ENCODE peak calls at places on chromosomes 16 and 17, in four cellular contexts. One of them, this sample, is unnamed.

GRCh38 chr16:89499767-89500166 is 8.4 kb upstream of the SPG7 start:
- DNase-seq in A549: no peak
- DNase-seq in right lobe of liver: no peak
- DNase-seq in ovary: no peak
- DNase-seq in this sample: no peak

GRCh38 chr17:59331929-59332889 is 754 bp downstream of the YPEL2 start:
- DNase-seq in right lobe of liver: peak; percentile 88
- DNase-seq in A549: no peak
- DNase-seq in ovary: peak; percentile 29
- DNase-seq in this sample: no peak

GRCh38 chr17:81509687-81510523 is 2.7 kb downstream of the ACTG1 start:
- DNase-seq in right lobe of liver: no peak
- DNase-seq in ovary: no peak
- DNase-seq in A549: peak; percentile 53
- DNase-seq in this sample: peak; percentile 32

GRCh38 chr17:83146347-83146746 is 66.9 kb downstream of the METRNL start:
- DNase-seq in right lobe of liver: no peak
- DNase-seq in A549: no peak
- DNase-seq in ovary: no peak
- DNase-seq in this sample: no peak

GRCh38 chr17:2055494-2056220 is 754 bp downstream of the HIC1 start:
- DNase-seq in A549: no peak
- DNase-seq in ovary: peak; percentile 67
- DNase-seq in right lobe of liver: no peak
- DNase-seq in this sample: no peak

GRCh38 chr17:33981713-33982601 is 273.1 kb upstream of the CCL2 start:
- DNase-seq in right lobe of liver: no peak
- DNase-seq in ovary: no peak
- DNase-seq in A549: no peak
- DNase-seq in this sample: no peak

GRCh38 chr16:46714797-46715591 is 25.5 kb downstream of the ORC6 start:
- DNase-seq in A549: no peak
- DNase-seq in ovary: no peak
- DNase-seq in right lobe of liver: no peak
- DNase-seq in this sample: no peak

GRCh38 chr17:81859906-81860755 is at the start of gene P4HB:
- DNase-seq in ovary: no peak
- DNase-seq in right lobe of liver: no peak
- DNase-seq in A549: no peak
- DNase-seq in this sample: peak; percentile 71

GRCh38 chr16:57477531-57478202 is 8.6 kb downstream of the DOK4 start:
- DNase-seq in A549: no peak
- DNase-seq in ovary: no peak
- DNase-seq in right lobe of liver: no peak
- DNase-seq in this sample: no peak

GRCh38 chr17:74892974-74893911 is at the start of gene FADS6:
- DNase-seq in right lobe of liver: peak; percentile 75
- DNase-seq in A549: no peak
- DNase-seq in ovary: no peak
- DNase-seq in this sample: no peak

GRCh38 chr17:76232342-76232741 is 8.0 kb downstream of the RNF157 start:
- DNase-seq in right lobe of liver: no peak
- DNase-seq in ovary: no peak
- DNase-seq in A549: no peak
- DNase-seq in this sample: no peak

GRCh38 chr17:27466748-27467375 is 10.6 kb downstream of the KSR1 start:
- DNase-seq in A549: no peak
- DNase-seq in right lobe of liver: no peak
- DNase-seq in ovary: no peak
- DNase-seq in this sample: peak; percentile 33

GRCh38 chr17:48852251-48852650 is 21.4 kb downstream of the CALCOCO2 start:
- DNase-seq in A549: no peak
- DNase-seq in ovary: no peak
- DNase-seq in right lobe of liver: no peak
- DNase-seq in this sample: no peak

DNA sequence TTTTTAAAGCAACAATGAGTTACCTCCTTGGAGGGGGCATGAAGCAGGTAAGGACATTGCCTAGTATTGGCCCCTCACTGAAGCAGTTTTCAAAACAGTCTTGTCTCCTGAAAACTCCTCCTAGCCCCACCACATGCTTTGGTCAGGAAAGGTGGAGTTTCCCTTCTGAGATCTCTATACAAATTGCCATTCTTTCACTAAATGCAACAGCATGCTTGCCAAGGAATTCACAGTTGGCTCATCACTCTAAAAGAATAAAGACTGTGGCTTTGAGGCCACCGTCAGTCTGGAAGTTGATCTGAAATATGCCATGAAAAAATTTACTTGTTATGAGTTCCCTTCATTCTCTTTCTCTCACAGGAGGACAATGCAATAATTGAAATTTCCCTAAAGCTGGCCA is 4.2 kb downstream of the TTC19 start:
- DNase-seq in right lobe of liver: no peak
- DNase-seq in A549: no peak
- DNase-seq in ovary: no peak
- DNase-seq in this sample: no peak
- TF ChIP-seq POLR2A in right lobe of liver: no peak
- TF ChIP-seq POLR2A in A549: no peak
- TF ChIP-seq POLR2A in ovary: no peak
- TF ChIP-seq POLR2A in this sample: no peak

GRCh38 chr17:45715787-45716186 is 68.3 kb upstream of the CRHR1 start:
- DNase-seq in right lobe of liver: no peak
- DNase-seq in ovary: no peak
- DNase-seq in A549: no peak
- DNase-seq in this sample: no peak
- TF ChIP-seq POLR2A in right lobe of liver: no peak
- TF ChIP-seq POLR2A in ovary: no peak
- TF ChIP-seq POLR2A in A549: no peak
- TF ChIP-seq POLR2A in this sample: no peak

DNA sequence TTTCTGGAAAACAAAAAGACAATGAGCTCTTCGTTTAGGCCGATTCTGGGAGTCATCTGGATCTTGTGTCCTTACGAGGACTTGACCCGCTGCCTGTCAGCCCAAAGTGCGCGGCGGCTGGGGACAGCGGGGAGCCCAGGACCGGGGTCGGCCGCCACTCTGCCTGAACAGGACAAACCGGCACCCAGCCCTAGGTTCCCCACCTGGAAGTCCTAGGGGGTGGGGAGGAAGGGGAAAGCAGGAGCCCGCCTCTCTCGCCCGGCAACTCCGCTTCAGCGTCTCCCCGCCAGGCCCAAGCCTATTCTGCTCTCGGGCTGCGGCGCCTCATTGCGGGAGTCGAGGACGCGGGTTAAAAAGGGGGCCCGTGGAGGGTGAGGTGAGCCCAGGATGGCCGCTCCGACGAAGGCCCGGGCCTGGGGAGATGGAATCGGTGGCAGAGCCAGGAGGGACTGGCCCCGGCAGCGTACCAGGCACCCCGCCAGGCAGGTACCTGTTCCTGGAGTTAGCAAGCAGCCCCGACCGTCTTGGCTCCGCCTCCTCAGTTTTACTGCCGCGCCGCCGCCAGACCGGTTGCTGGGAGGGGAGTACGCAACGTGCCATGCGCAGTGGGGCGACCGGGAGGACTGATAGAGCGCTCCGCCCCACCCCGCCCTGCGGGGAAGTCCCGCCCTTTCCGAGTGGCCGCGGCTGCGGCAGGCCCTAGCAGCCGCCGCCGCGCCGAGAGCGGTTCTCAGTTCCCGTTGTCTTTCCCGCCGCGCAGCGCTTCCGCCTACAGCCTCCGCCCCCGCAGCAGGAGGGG is at the start of gene STRADA:
- DNase-seq in right lobe of liver: peak; percentile 100
- DNase-seq in ovary: peak; percentile 97
- DNase-seq in A549: peak; percentile 99
- DNase-seq in this sample: peak; percentile 98
- TF ChIP-seq POLR2A in right lobe of liver: peak; percentile 89
- TF ChIP-seq POLR2A in ovary: peak; percentile 74
- TF ChIP-seq POLR2A in A549: peak; percentile 79
- TF ChIP-seq POLR2A in this sample: peak; percentile 92

GRCh38 chr17:63701477-63702222 is 1.7 kb upstream of the LIMD2 start:
- DNase-seq in ovary: no peak
- DNase-seq in A549: no peak
- DNase-seq in right lobe of liver: peak; percentile 65
- DNase-seq in this sample: peak; percentile 15

GRCh38 chr17:63700528-63701441 is 860 bp upstream of the LIMD2 start:
- DNase-seq in ovary: peak; percentile 52
- DNase-seq in A549: no peak
- DNase-seq in right lobe of liver: peak; percentile 73
- DNase-seq in this sample: peak; percentile 48

GRCh38 chr17:63698381-63698885 is 1.5 kb downstream of the LIMD2 start:
- DNase-seq in ovary: no peak
- DNase-seq in A549: no peak
- DNase-seq in right lobe of liver: peak; percentile 65
- DNase-seq in this sample: no peak

GRCh38 chr17:63698886-63699637 is 863 bp downstream of the LIMD2 start:
- DNase-seq in right lobe of liver: peak; percentile 85
- DNase-seq in ovary: peak; percentile 53
- DNase-seq in A549: no peak
- DNase-seq in this sample: peak; percentile 35

GRCh38 chr17:63699638-63700527 is at the start of gene LIMD2:
- DNase-seq in right lobe of liver: peak; percentile 75
- DNase-seq in ovary: peak; percentile 49
- DNase-seq in A549: peak; percentile 26
- DNase-seq in this sample: peak; percentile 68
- TF ChIP-seq POLR2A in right lobe of liver: no peak
- TF ChIP-seq POLR2A in ovary: no peak
- TF ChIP-seq POLR2A in A549: peak; percentile 44
- TF ChIP-seq POLR2A in this sample: no peak

GRCh38 chr17:18314731-18315497 is at the start of the genes SMCR8 and TOP3A:
- DNase-seq in A549: peak; percentile 99
- DNase-seq in ovary: peak; percentile 98
- DNase-seq in right lobe of liver: peak; percentile 99
- DNase-seq in this sample: peak; percentile 99
- TF ChIP-seq POLR2A in A549: peak; percentile 90
- TF ChIP-seq POLR2A in ovary: no peak
- TF ChIP-seq POLR2A in right lobe of liver: peak; percentile 34
- TF ChIP-seq POLR2A in this sample: peak; percentile 69

GRCh38 chr17:18250259-18250658 is 8.3 kb downstream of the FLII start:
- DNase-seq in ovary: no peak
- DNase-seq in right lobe of liver: no peak
- DNase-seq in A549: no peak
- DNase-seq in this sample: no peak

GRCh38 chr17:18251204-18251603 is 7.3 kb downstream of the FLII start:
- DNase-seq in A549: no peak
- DNase-seq in ovary: no peak
- DNase-seq in right lobe of liver: no peak
- DNase-seq in this sample: no peak

GRCh38 chr17:18252160-18252559 is 6.4 kb downstream of the FLII start:
- DNase-seq in ovary: no peak
- DNase-seq in A549: no peak
- DNase-seq in right lobe of liver: no peak
- DNase-seq in this sample: no peak

GRCh38 chr17:18248811-18249210 is 9.7 kb downstream of the FLII start:
- DNase-seq in A549: no peak
- DNase-seq in ovary: no peak
- DNase-seq in right lobe of liver: no peak
- DNase-seq in this sample: no peak

DNA sequence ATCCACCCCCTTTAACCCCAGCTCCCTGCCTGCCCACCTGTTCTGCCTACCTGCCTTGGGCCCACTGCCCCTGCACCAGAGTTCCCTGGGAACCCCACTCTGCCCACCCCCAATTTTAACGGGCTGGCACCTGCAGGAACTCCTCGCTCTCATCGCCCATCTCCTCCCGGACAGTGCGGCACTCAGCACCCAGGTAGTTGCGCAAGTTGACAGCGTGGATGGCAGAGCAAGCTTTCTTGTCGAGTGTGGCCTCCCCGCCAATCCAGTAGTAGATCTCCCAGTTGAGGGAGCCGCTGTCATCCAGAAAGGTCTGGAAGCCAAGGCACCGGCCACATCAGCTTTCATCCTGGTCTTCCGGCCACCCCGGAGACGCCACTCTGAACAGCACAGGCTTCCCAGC is 7.8 kb downstream of the FLII start:
- DNase-seq in right lobe of liver: no peak
- DNase-seq in A549: no peak
- DNase-seq in ovary: no peak
- DNase-seq in this sample: no peak
- TF ChIP-seq POLR2A in right lobe of liver: no peak
- TF ChIP-seq POLR2A in A549: no peak
- TF ChIP-seq POLR2A in ovary: no peak
- TF ChIP-seq POLR2A in this sample: no peak